ENCODE peak calls at places on chromosomes 3 and 15, in seven cellular contexts. O, F, L, J, E, C and X are unnamed samples. For H3K36me3, the result is how much of the 10 kb centered on the place peaks cover.

GRCh38 chr15:94100814-94101213 is 130.5 kb upstream of the MCTP2 start:
- DNase-seq in C (no peak), L (no peak), J (no peak), F (no peak), E (no peak), O (peak), X (no peak)

GRCh38 chr3:13229291-13229949 is 156.2 kb upstream of the IQSEC1 start:
- DNase-seq in L (peak), E (no peak), O (peak), C (peak), F (no peak), J (peak), X (no peak)

GRCh38 chr3:183188895-183189462 is 26.4 kb upstream of the LAMP3 start:
- DNase-seq in C (peak), F (peak), E (no peak), L (no peak), J (no peak), O (peak), X (peak)

GRCh38 chr3:149701977-149702350 is 44.1 kb upstream of the WWTR1 start:
- DNase-seq in C (peak), E (no peak), J (no peak), O (no peak), F (no peak), L (no peak), X (no peak)

GRCh38 chr3:149532463-149533180 is 58.1 kb downstream of the TM4SF4 start:
- DNase-seq in L (no peak), C (no peak), J (no peak), E (no peak), F (no peak), O (no peak), X (no peak)

GRCh38 chr15:84715442-84716035 is 400 bp downstream of the SEC11A start:
- DNase-seq in F (peak), O (peak), L (peak), C (peak), J (no peak), E (peak), X (no peak)

GRCh38 chr3:88879905-88880304 is 227.5 kb upstream of the EPHA3 start:
- DNase-seq in J (no peak), O (no peak), E (no peak), C (no peak), L (no peak), F (no peak), X (no peak)

GRCh38 chr3:54087581-54088410 is 34.6 kb upstream of the CACNA2D3 start:
- DNase-seq in E (peak), O (peak), J (no peak), F (no peak), C (no peak), L (no peak), X (no peak)

GRCh38 chr3:117751691-117752090 is 1042.1 kb downstream of the TUSC7 start:
- DNase-seq in F (no peak), L (no peak), J (no peak), O (no peak), E (no peak), C (no peak), X (no peak)

GRCh38 chr3:195079636-195080035 is 191.3 kb downstream of the XXYLT1 start:
- DNase-seq in J (no peak), E (no peak), O (peak), L (peak), F (peak), C (no peak), X (no peak)

GRCh38 chr3:47512416-47513124 is 942 bp downstream of the ELP6 start:
- DNase-seq in L (no peak), E (peak), F (peak), O (peak), J (no peak), C (peak), X (no peak)

GRCh38 chr15:93070136-93070535 is 18.9 kb downstream of the RGMA start:
- DNase-seq in O (no peak), L (no peak), E (no peak), J (no peak), F (no peak), C (peak), X (no peak)

GRCh38 chr3:161409069-161409468 is 37.8 kb upstream of the SPTSSB start:
- DNase-seq in O (peak), L (peak), E (peak), F (peak), J (no peak), C (peak), X (peak)

GRCh38 chr3:117748131-117748530 is 1038.6 kb downstream of the TUSC7 start:
- DNase-seq in E (peak), F (no peak), L (peak), O (peak), C (no peak), J (no peak), X (no peak)

GRCh38 chr3:55587476-55587875 is 100.4 kb upstream of the WNT5A start:
- DNase-seq in L (peak), O (peak), E (no peak), C (no peak), F (peak), J (no peak), X (no peak)

GRCh38 chr3:185401319-185401955 is 38.5 kb downstream of the MAP3K13 start:
- DNase-seq in O (no peak), C (no peak), E (peak), L (peak), F (no peak), J (no peak), X (no peak)

GRCh38 chr15:74402873-74403589 is 30.7 kb downstream of the SEMA7A start:
- DNase-seq in C (no peak), J (peak), F (no peak), E (no peak), O (no peak), L (no peak), X (no peak)

GRCh38 chr3:126522363-126522788 is 1.6 kb upstream of the CHST13 start:
- DNase-seq in C (peak), O (peak), J (no peak), L (peak), E (peak), F (peak), X (peak)

GRCh38 chr3:17122758-17123157 is 238.0 kb downstream of the PLCL2 start:
- DNase-seq in F (no peak), J (no peak), O (no peak), C (no peak), L (no peak), E (no peak), X (no peak)
- H2AFZ ChIP-seq in F (no peak), J (no peak), O (no peak), C (no peak), L (no peak), E (no peak), X (no peak)

GRCh38 chr15:40010681-40011080 is 28.3 kb downstream of the SRP14 start:
- DNase-seq in C (no peak), F (peak), O (peak), J (no peak), E (peak), L (peak), X (no peak)

GRCh38 chr15:40008061-40008460 is 30.9 kb downstream of the SRP14 start:
- DNase-seq in E (peak), L (peak), J (no peak), C (no peak), O (peak), F (no peak), X (no peak)

GRCh38 chr15:40006003-40006402 is 33.0 kb downstream of the SRP14 start:
- DNase-seq in O (peak), F (peak), C (peak), L (peak), J (no peak), E (peak), X (no peak)

GRCh38 chr15:40003491-40003916 is 35.5 kb downstream of the SRP14 start:
- DNase-seq in L (no peak), J (no peak), C (no peak), E (no peak), O (no peak), F (no peak), X (no peak)

GRCh38 chr15:40006646-40007045 is 32.3 kb downstream of the SRP14 start:
- DNase-seq in L (peak), F (peak), J (no peak), C (no peak), E (peak), O (peak), X (no peak)
- H3K36me3 ChIP-seq in L (under half), F (under half), J (under half), C (half or more), E (under half), O (under half), X (under half)

GRCh38 chr3:42250761-42251160 is 15.2 kb downstream of the CCK start:
- DNase-seq in E (no peak), C (no peak), F (no peak), O (no peak), J (no peak), L (no peak), X (no peak)

GRCh38 chr3:42246091-42246490 is 19.9 kb downstream of the CCK start:
- DNase-seq in E (no peak), O (no peak), J (no peak), F (no peak), C (no peak), L (no peak), X (no peak)

GRCh38 chr3:42247576-42248027 is 18.4 kb downstream of the CCK start:
- DNase-seq in C (peak), F (peak), E (peak), J (no peak), L (peak), O (peak), X (peak)
- H2AFZ ChIP-seq in C (peak), F (no peak), E (peak), J (no peak), L (no peak), O (no peak), X (peak)

GRCh38 chr3:50609071-50609742 is 2.4 kb downstream of the CISH start:
- DNase-seq in L (no peak), F (no peak), E (no peak), O (no peak), C (no peak), J (no peak), X (no peak)
- H3K36me3 ChIP-seq in L (under half), F (under half), E (under half), O (under half), C (under half), J (under half), X (under half)

GRCh38 chr3:189911001-189911400 is 209.7 kb downstream of the P3H2 start:
- DNase-seq in E (no peak), J (no peak), F (no peak), O (no peak), L (no peak), C (peak), X (no peak)
- H2AFZ ChIP-seq in E (no peak), J (no peak), F (no peak), O (no peak), L (no peak), C (no peak), X (no peak)

GRCh38 chr3:11554236-11554610 is 89.5 kb downstream of the VGLL4 start:
- DNase-seq in C (no peak), F (no peak), O (no peak), E (no peak), L (no peak), J (no peak), X (no peak)
- H3K36me3 ChIP-seq in C (under half), F (half or more), O (under half), E (under half), L (under half), J (under half), X (half or more)